ENCODE peak calls at places on chromosomes 12 and 14, in five cellular contexts. G is B cell, Q is fibroblast of lung, C is MM.1S, P is sigmoid colon. W is an unnamed sample.

GRCh38 chr12:34301251-34302130 is 279.2 kb downstream of the ALG10 start:
- DNase-seq in Q (no peak), P (peak; percentile 40), G (no peak), C (no peak), W (no peak)

GRCh38 chr12:121748218-121748570 is 35.6 kb downstream of the TMEM120B start:
- DNase-seq in C (no peak), G (no peak), P (no peak), Q (no peak), W (no peak)

GRCh38 chr12:38385492-38385864 is 68.9 kb downstream of the ALG10B start:
- DNase-seq in Q (no peak), P (no peak), C (no peak), G (no peak), W (no peak)

GRCh38 chr12:70074510-70074909 is 168.7 kb upstream of the CNOT2 start:
- DNase-seq in C (peak; percentile 36), P (no peak), G (no peak), Q (no peak), W (no peak)

GRCh38 chr12:45547822-45548221 is 181.7 kb upstream of the ARID2 start:
- DNase-seq in G (no peak), P (no peak), C (no peak), Q (no peak), W (no peak)

GRCh38 chr14:101022121-101022520 is 118.6 kb upstream of the RTL1 start:
- DNase-seq in Q (no peak), G (no peak), P (peak; percentile 21), C (no peak), W (no peak)

GRCh38 chr12:104306943-104307654 is 3.6 kb downstream of the EID3 start:
- DNase-seq in Q (peak; percentile 20), P (no peak), G (no peak), C (no peak), W (no peak)

GRCh38 chr12:132465269-132466190 is 24.4 kb upstream of the FBRSL1 start:
- DNase-seq in Q (no peak), P (no peak), C (no peak), G (no peak), W (no peak)

GRCh38 chr14:74478996-74479635 is 14.0 kb downstream of the NPC2 start:
- DNase-seq in C (no peak), G (no peak), Q (no peak), P (no peak), W (no peak)

GRCh38 chr14:87309557-87309956 is 683.4 kb downstream of the GALC start:
- DNase-seq in G (no peak), Q (no peak), P (no peak), C (no peak), W (no peak)

GRCh38 chr12:33437598-33437997 is 2.0 kb downstream of the SYT10 start:
- DNase-seq in C (no peak), Q (no peak), P (no peak), G (no peak), W (no peak)

DNA sequence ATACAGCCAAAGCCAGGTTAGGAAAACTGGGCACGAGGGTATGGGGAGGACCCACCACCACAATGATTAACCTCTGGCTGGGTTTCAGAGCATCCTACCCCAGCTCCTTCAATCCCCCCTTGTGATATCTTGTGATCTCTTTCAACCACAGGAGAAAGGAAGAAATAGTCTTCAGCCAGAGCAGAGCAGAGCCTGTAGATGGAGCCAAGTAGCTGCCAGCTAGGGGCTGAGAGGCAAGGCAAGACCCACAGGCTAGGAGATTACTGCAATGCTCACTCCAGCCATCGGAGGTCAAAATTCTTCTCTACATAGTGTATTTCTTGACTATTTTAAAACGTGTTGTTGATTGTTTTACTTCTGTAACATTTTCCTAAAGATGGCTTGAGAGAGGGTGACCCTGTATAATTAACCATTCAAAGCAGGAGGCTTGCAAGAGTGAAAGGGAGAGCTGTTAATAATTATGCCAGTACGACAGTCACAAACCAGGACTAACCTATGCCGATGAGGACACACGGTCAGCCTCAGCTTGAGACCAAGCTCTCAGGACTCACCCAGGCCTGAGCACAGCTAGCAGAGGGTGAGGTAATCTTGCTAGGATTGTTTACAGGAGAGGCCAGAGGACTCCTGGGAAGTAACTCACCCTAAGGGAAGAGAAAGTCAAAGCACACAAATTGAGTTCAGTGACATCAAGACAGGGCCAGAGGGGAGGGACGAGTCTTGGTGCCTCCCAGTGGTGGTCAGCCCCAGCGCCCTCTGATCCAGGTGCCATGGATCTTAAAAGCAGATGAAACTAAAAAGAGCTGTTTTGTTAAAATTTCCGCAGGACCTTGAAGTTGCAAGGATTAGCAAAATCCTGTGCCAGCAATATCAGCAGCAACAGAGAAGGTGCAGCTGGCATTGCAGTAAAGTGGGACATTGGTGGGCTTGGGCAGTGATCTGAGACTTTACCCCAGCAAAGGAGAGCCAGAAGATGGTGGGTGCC is 29.8 kb upstream of the CDKN3 start:
- DNase-seq in Q (peak; percentile 68), G (no peak), C (peak; percentile 22), P (no peak), W (peak; percentile 6)
- TF ChIP-seq CTCF in Q (peak; percentile 76), G (peak; percentile 45), C (peak; percentile 13), P (no peak), W (peak; percentile 46)

GRCh38 chr14:61281911-61282310 is 773 bp upstream of the TMEM30B start:
- DNase-seq in Q (no peak), G (no peak), C (no peak), P (no peak), W (no peak)

GRCh38 chr14:61281186-61281676 is at the start of gene TMEM30B:
- DNase-seq in P (no peak), Q (no peak), G (peak; percentile 46), C (no peak), W (peak; percentile 27)

GRCh38 chr14:61280092-61280525 is 1.0 kb downstream of the TMEM30B start:
- DNase-seq in C (no peak), Q (no peak), P (no peak), G (peak; percentile 24), W (peak; percentile 24)

GRCh38 chr14:61282746-61283145 is 1.6 kb upstream of the TMEM30B start:
- DNase-seq in G (no peak), C (no peak), Q (no peak), P (no peak), W (no peak)

GRCh38 chr14:61280526-61281185 is 482 bp downstream of the TMEM30B start:
- DNase-seq in G (peak; percentile 68), P (no peak), C (no peak), Q (peak; percentile 59), W (peak; percentile 77)
- TF ChIP-seq CTCF in G (peak; percentile 47), P (no peak), C (no peak), Q (peak; percentile 15), W (peak; percentile 74)

GRCh38 chr12:93825926-93826599 is 148.9 kb downstream of the CRADD start:
- DNase-seq in P (no peak), Q (peak; percentile 60), C (no peak), G (no peak), W (no peak)

GRCh38 chr12:93827669-93828068 is 150.5 kb downstream of the CRADD start:
- DNase-seq in Q (no peak), C (no peak), G (no peak), P (no peak), W (no peak)

GRCh38 chr12:93827179-93827578 is 150.0 kb downstream of the CRADD start:
- DNase-seq in G (no peak), C (no peak), P (no peak), Q (no peak), W (no peak)

GRCh38 chr12:93832126-93832525 is 155.0 kb downstream of the CRADD start:
- DNase-seq in G (no peak), Q (peak; percentile 36), C (no peak), P (no peak), W (no peak)

DNA sequence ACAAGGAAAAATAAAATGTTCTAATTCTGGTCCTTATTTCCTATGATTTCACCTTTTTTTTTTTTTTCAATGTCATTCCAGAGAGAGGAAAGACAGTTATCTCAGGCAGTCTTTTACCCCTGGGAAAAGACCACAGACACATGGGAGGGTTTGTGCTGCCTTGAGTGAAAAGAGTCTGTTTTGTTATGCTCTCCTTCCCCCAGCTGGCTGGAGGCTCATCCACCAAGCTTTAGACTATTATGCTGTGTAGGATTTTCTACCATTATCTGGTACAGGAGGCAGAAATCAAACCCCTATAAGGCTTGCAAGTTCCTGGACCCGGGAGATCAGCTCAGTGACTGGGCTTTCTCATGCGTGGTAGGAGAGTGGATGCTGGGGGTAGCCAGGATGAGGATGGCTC is 151.9 kb downstream of the CRADD start:
- DNase-seq in P (no peak), C (no peak), G (no peak), Q (no peak), W (no peak)
- TF ChIP-seq CTCF in P (no peak), C (no peak), G (no peak), Q (no peak), W (no peak)

GRCh38 chr12:76947270-76947669 is 68.5 kb upstream of the CSRP2 start:
- DNase-seq in G (no peak), C (no peak), P (no peak), Q (no peak), W (no peak)

GRCh38 chr12:76957306-76957705 is 78.5 kb upstream of the CSRP2 start:
- DNase-seq in G (no peak), Q (no peak), C (no peak), P (no peak), W (no peak)

GRCh38 chr12:76948895-76949294 is 70.1 kb upstream of the CSRP2 start:
- DNase-seq in P (no peak), C (no peak), G (no peak), Q (no peak), W (no peak)

DNA sequence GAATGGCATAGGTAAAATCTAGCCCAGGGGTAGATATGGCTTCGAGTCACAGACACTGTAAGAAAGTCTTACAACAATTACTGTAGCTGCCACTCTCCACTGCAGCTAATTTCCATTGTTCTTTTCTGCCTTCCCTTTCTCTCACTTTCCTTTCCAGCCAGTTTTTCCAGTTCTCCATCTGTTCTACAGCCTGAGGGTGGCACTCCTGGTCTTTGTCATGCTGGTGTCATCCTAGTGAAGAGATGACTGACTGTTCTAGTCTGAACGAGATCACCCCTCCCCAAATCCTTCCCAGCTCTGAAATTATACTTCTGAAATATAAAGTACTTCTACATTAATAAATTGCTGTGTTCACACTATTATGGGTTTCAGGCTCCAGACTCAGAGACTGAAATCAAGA is 74.2 kb upstream of the CSRP2 start:
- DNase-seq in P (no peak), C (no peak), G (no peak), Q (no peak), W (no peak)
- TF ChIP-seq CTCF in P (no peak), C (no peak), G (no peak), Q (no peak), W (no peak)

DNA sequence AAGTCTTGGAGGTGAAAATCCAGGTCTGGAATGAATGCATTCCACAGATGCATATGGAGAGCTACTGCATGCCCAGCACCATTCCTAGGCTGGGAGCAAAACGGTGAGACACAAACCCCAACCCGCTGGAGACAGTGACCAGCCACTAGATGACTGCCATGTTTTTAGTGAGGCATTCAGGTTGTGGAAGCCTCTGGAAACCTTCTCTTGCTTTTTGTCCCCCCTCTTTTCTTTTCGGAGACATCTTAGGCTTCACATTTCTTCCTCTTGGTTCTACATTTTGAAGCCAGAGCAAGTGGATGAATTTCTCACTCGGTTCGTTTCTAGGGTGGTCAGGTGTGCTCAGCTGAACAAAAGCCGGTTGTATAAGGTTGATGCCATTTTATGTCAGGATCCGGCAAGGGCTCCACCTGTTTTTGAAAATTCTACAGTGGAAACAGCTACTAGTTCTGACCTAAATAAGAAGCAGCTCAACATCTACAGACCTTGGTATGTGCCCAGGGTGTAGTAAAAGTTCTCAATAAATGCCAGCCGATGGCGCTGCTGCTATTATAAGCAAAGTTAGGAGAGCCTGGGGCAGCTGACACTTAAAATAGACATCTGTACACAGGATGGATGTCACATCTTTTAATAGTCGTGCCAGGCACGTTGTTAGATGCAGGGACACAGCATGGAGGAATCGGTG is 1.8 kb upstream of the ZNF839 start:
- DNase-seq in Q (no peak), C (peak; percentile 72), P (peak; percentile 57), G (no peak), W (no peak)
- TF ChIP-seq CTCF in Q (no peak), C (peak; percentile 37), P (no peak), G (no peak), W (no peak)

GRCh38 chr12:130813436-130813835 is 25.6 kb downstream of the STX2 start:
- DNase-seq in Q (no peak), G (no peak), P (no peak), C (no peak), W (no peak)
- TF ChIP-seq CTCF in Q (no peak), G (no peak), P (no peak), C (no peak), W (no peak)